ENCODE peak calls at places on chromosomes 11 and 22, in ten cellular contexts. One of them, this sample, is unnamed.
A peak's percentile ranks its signal among the peaks of the same experiment; 100 is the strongest.

GRCh38 chr22:40120783-40121182 is 56.9 kb upstream of the TNRC6B start:
- DNase-seq in tibial artery: no peak
- DNase-seq in neural crest cell: no peak
- DNase-seq in transverse colon: no peak
- DNase-seq in HCEC 1CT: no peak
- DNase-seq in germinal center: no peak
- DNase-seq in left ventricle myocardium inferior: no peak
- DNase-seq in activated effector memory CD4-positive, alpha-beta T cell treated with anti-CD3 and anti-CD28 coated beads, Interleukin-2, amount 50 U/mL, for 16 hours: no peak
- DNase-seq in CD8-positive, alpha-beta memory T cell: no peak
- DNase-seq in C1 segment of cervical spinal cord: no peak
- DNase-seq in this sample: no peak

GRCh38 chr11:62954478-62954877 is 30.3 kb downstream of the SLC22A6 start:
- DNase-seq in germinal center: no peak
- DNase-seq in transverse colon: no peak
- DNase-seq in neural crest cell: no peak
- DNase-seq in CD8-positive, alpha-beta memory T cell: no peak
- DNase-seq in HCEC 1CT: no peak
- DNase-seq in left ventricle myocardium inferior: no peak
- DNase-seq in activated effector memory CD4-positive, alpha-beta T cell treated with anti-CD3 and anti-CD28 coated beads, Interleukin-2, amount 50 U/mL, for 16 hours: no peak
- DNase-seq in C1 segment of cervical spinal cord: no peak
- DNase-seq in tibial artery: no peak
- DNase-seq in this sample: no peak

GRCh38 chr11:66477256-66478201 is 2.7 kb upstream of the DPP3 start:
- DNase-seq in activated effector memory CD4-positive, alpha-beta T cell treated with anti-CD3 and anti-CD28 coated beads, Interleukin-2, amount 50 U/mL, for 16 hours: no peak
- DNase-seq in transverse colon: no peak
- DNase-seq in C1 segment of cervical spinal cord: no peak
- DNase-seq in left ventricle myocardium inferior: no peak
- DNase-seq in neural crest cell: no peak
- DNase-seq in CD8-positive, alpha-beta memory T cell: no peak
- DNase-seq in tibial artery: no peak
- DNase-seq in HCEC 1CT: no peak
- DNase-seq in germinal center: no peak
- DNase-seq in this sample: no peak

GRCh38 chr11:59417023-59417422 is 9.2 kb downstream of the OR5A2 start:
- DNase-seq in activated effector memory CD4-positive, alpha-beta T cell treated with anti-CD3 and anti-CD28 coated beads, Interleukin-2, amount 50 U/mL, for 16 hours: no peak
- DNase-seq in C1 segment of cervical spinal cord: no peak
- DNase-seq in transverse colon: no peak
- DNase-seq in tibial artery: no peak
- DNase-seq in CD8-positive, alpha-beta memory T cell: no peak
- DNase-seq in left ventricle myocardium inferior: no peak
- DNase-seq in neural crest cell: no peak
- DNase-seq in HCEC 1CT: no peak
- DNase-seq in germinal center: no peak
- DNase-seq in this sample: no peak

GRCh38 chr22:38996105-38996504 is 14.0 kb downstream of the APOBEC3B start:
- DNase-seq in germinal center: no peak
- DNase-seq in activated effector memory CD4-positive, alpha-beta T cell treated with anti-CD3 and anti-CD28 coated beads, Interleukin-2, amount 50 U/mL, for 16 hours: no peak
- DNase-seq in tibial artery: no peak
- DNase-seq in neural crest cell: no peak
- DNase-seq in HCEC 1CT: no peak
- DNase-seq in transverse colon: no peak
- DNase-seq in C1 segment of cervical spinal cord: no peak
- DNase-seq in CD8-positive, alpha-beta memory T cell: no peak
- DNase-seq in left ventricle myocardium inferior: no peak
- DNase-seq in this sample: no peak

GRCh38 chr11:110529043-110529442 is 99.3 kb downstream of the FDX1 start:
- DNase-seq in tibial artery: no peak
- DNase-seq in germinal center: no peak
- DNase-seq in HCEC 1CT: no peak
- DNase-seq in neural crest cell: no peak
- DNase-seq in C1 segment of cervical spinal cord: no peak
- DNase-seq in CD8-positive, alpha-beta memory T cell: no peak
- DNase-seq in activated effector memory CD4-positive, alpha-beta T cell treated with anti-CD3 and anti-CD28 coated beads, Interleukin-2, amount 50 U/mL, for 16 hours: no peak
- DNase-seq in transverse colon: no peak
- DNase-seq in left ventricle myocardium inferior: no peak
- DNase-seq in this sample: no peak

GRCh38 chr11:104462346-104462745 is 298.4 kb upstream of the PDGFD start:
- DNase-seq in HCEC 1CT: peak; percentile 63
- DNase-seq in neural crest cell: no peak
- DNase-seq in C1 segment of cervical spinal cord: no peak
- DNase-seq in CD8-positive, alpha-beta memory T cell: no peak
- DNase-seq in tibial artery: no peak
- DNase-seq in left ventricle myocardium inferior: no peak
- DNase-seq in activated effector memory CD4-positive, alpha-beta T cell treated with anti-CD3 and anti-CD28 coated beads, Interleukin-2, amount 50 U/mL, for 16 hours: no peak
- DNase-seq in germinal center: no peak
- DNase-seq in transverse colon: no peak
- DNase-seq in this sample: no peak

GRCh38 chr22:48494256-48494967 is 1333.3 kb downstream of the BRD1 start:
- DNase-seq in transverse colon: no peak
- DNase-seq in CD8-positive, alpha-beta memory T cell: no peak
- DNase-seq in neural crest cell: no peak
- DNase-seq in left ventricle myocardium inferior: no peak
- DNase-seq in germinal center: no peak
- DNase-seq in activated effector memory CD4-positive, alpha-beta T cell treated with anti-CD3 and anti-CD28 coated beads, Interleukin-2, amount 50 U/mL, for 16 hours: peak; percentile 39
- DNase-seq in HCEC 1CT: no peak
- DNase-seq in tibial artery: peak; percentile 59
- DNase-seq in C1 segment of cervical spinal cord: no peak
- DNase-seq in this sample: no peak

GRCh38 chr22:37485006-37485713 is 1.0 kb downstream of the MFNG start:
- DNase-seq in C1 segment of cervical spinal cord: no peak
- DNase-seq in HCEC 1CT: no peak
- DNase-seq in left ventricle myocardium inferior: no peak
- DNase-seq in activated effector memory CD4-positive, alpha-beta T cell treated with anti-CD3 and anti-CD28 coated beads, Interleukin-2, amount 50 U/mL, for 16 hours: peak; percentile 86
- DNase-seq in tibial artery: no peak
- DNase-seq in neural crest cell: no peak
- DNase-seq in germinal center: peak; percentile 57
- DNase-seq in transverse colon: no peak
- DNase-seq in CD8-positive, alpha-beta memory T cell: peak; percentile 38
- DNase-seq in this sample: no peak

GRCh38 chr11:3181722-3182461 is 16.8 kb upstream of the OSBPL5 start:
- DNase-seq in germinal center: no peak
- DNase-seq in activated effector memory CD4-positive, alpha-beta T cell treated with anti-CD3 and anti-CD28 coated beads, Interleukin-2, amount 50 U/mL, for 16 hours: no peak
- DNase-seq in transverse colon: no peak
- DNase-seq in HCEC 1CT: no peak
- DNase-seq in tibial artery: no peak
- DNase-seq in CD8-positive, alpha-beta memory T cell: no peak
- DNase-seq in C1 segment of cervical spinal cord: no peak
- DNase-seq in left ventricle myocardium inferior: no peak
- DNase-seq in neural crest cell: no peak
- DNase-seq in this sample: no peak

GRCh38 chr11:130156108-130157022 is 3.2 kb upstream of the ST14 start:
- DNase-seq in left ventricle myocardium inferior: no peak
- DNase-seq in HCEC 1CT: peak; percentile 17
- DNase-seq in C1 segment of cervical spinal cord: no peak
- DNase-seq in activated effector memory CD4-positive, alpha-beta T cell treated with anti-CD3 and anti-CD28 coated beads, Interleukin-2, amount 50 U/mL, for 16 hours: no peak
- DNase-seq in CD8-positive, alpha-beta memory T cell: no peak
- DNase-seq in neural crest cell: no peak
- DNase-seq in germinal center: no peak
- DNase-seq in transverse colon: peak; percentile 44
- DNase-seq in tibial artery: no peak
- DNase-seq in this sample: no peak

GRCh38 chr11:7882860-7883259 is 48.2 kb downstream of the OR10A6 start:
- DNase-seq in CD8-positive, alpha-beta memory T cell: no peak
- DNase-seq in tibial artery: no peak
- DNase-seq in left ventricle myocardium inferior: no peak
- DNase-seq in C1 segment of cervical spinal cord: no peak
- DNase-seq in germinal center: no peak
- DNase-seq in activated effector memory CD4-positive, alpha-beta T cell treated with anti-CD3 and anti-CD28 coated beads, Interleukin-2, amount 50 U/mL, for 16 hours: no peak
- DNase-seq in transverse colon: no peak
- DNase-seq in neural crest cell: no peak
- DNase-seq in HCEC 1CT: peak; percentile 81
- DNase-seq in this sample: no peak

GRCh38 chr11:45163956-45164575 is 17.6 kb downstream of the PRDM11 start:
- DNase-seq in tibial artery: peak; percentile 38
- DNase-seq in C1 segment of cervical spinal cord: no peak
- DNase-seq in HCEC 1CT: no peak
- DNase-seq in CD8-positive, alpha-beta memory T cell: no peak
- DNase-seq in left ventricle myocardium inferior: no peak
- DNase-seq in transverse colon: no peak
- DNase-seq in germinal center: peak; percentile 30
- DNase-seq in neural crest cell: no peak
- DNase-seq in activated effector memory CD4-positive, alpha-beta T cell treated with anti-CD3 and anti-CD28 coated beads, Interleukin-2, amount 50 U/mL, for 16 hours: no peak
- DNase-seq in this sample: no peak

GRCh38 chr22:20494978-20495860 is at the start of gene KLHL22:
- DNase-seq in C1 segment of cervical spinal cord: peak; percentile 43
- DNase-seq in left ventricle myocardium inferior: no peak
- DNase-seq in neural crest cell: peak; percentile 4
- DNase-seq in transverse colon: peak; percentile 44
- DNase-seq in germinal center: peak; percentile 41
- DNase-seq in CD8-positive, alpha-beta memory T cell: no peak
- DNase-seq in activated effector memory CD4-positive, alpha-beta T cell treated with anti-CD3 and anti-CD28 coated beads, Interleukin-2, amount 50 U/mL, for 16 hours: peak; percentile 71
- DNase-seq in HCEC 1CT: peak; percentile 42
- DNase-seq in tibial artery: peak; percentile 74
- DNase-seq in this sample: peak; percentile 79

GRCh38 chr11:44619931-44620725 is 54.7 kb downstream of the CD82 start:
- DNase-seq in neural crest cell: no peak
- DNase-seq in HCEC 1CT: no peak
- DNase-seq in activated effector memory CD4-positive, alpha-beta T cell treated with anti-CD3 and anti-CD28 coated beads, Interleukin-2, amount 50 U/mL, for 16 hours: peak; percentile 44
- DNase-seq in germinal center: no peak
- DNase-seq in left ventricle myocardium inferior: peak; percentile 12
- DNase-seq in C1 segment of cervical spinal cord: no peak
- DNase-seq in tibial artery: peak; percentile 65
- DNase-seq in CD8-positive, alpha-beta memory T cell: no peak
- DNase-seq in transverse colon: peak; percentile 6
- DNase-seq in this sample: peak; percentile 55

GRCh38 chr11:69209936-69210659 is 54.4 kb downstream of the SMIM38 start:
- DNase-seq in transverse colon: no peak
- DNase-seq in HCEC 1CT: no peak
- DNase-seq in CD8-positive, alpha-beta memory T cell: no peak
- DNase-seq in activated effector memory CD4-positive, alpha-beta T cell treated with anti-CD3 and anti-CD28 coated beads, Interleukin-2, amount 50 U/mL, for 16 hours: peak; percentile 63
- DNase-seq in germinal center: no peak
- DNase-seq in tibial artery: peak; percentile 58
- DNase-seq in C1 segment of cervical spinal cord: no peak
- DNase-seq in neural crest cell: no peak
- DNase-seq in left ventricle myocardium inferior: no peak
- DNase-seq in this sample: no peak

GRCh38 chr11:30422828-30423648 is 100.1 kb downstream of the ARL14EP start:
- DNase-seq in neural crest cell: no peak
- DNase-seq in HCEC 1CT: no peak
- DNase-seq in C1 segment of cervical spinal cord: no peak
- DNase-seq in activated effector memory CD4-positive, alpha-beta T cell treated with anti-CD3 and anti-CD28 coated beads, Interleukin-2, amount 50 U/mL, for 16 hours: no peak
- DNase-seq in transverse colon: peak; percentile 9
- DNase-seq in tibial artery: no peak
- DNase-seq in CD8-positive, alpha-beta memory T cell: no peak
- DNase-seq in left ventricle myocardium inferior: no peak
- DNase-seq in germinal center: no peak
- DNase-seq in this sample: no peak

GRCh38 chr11:59556115-59556882 is 45.0 kb downstream of the OR4D9 start:
- DNase-seq in CD8-positive, alpha-beta memory T cell: no peak
- DNase-seq in neural crest cell: peak; percentile 80
- DNase-seq in C1 segment of cervical spinal cord: peak; percentile 33
- DNase-seq in germinal center: no peak
- DNase-seq in transverse colon: no peak
- DNase-seq in left ventricle myocardium inferior: peak; percentile 31
- DNase-seq in activated effector memory CD4-positive, alpha-beta T cell treated with anti-CD3 and anti-CD28 coated beads, Interleukin-2, amount 50 U/mL, for 16 hours: peak; percentile 84
- DNase-seq in tibial artery: peak; percentile 78
- DNase-seq in HCEC 1CT: peak; percentile 91
- DNase-seq in this sample: no peak

GRCh38 chr22:32411388-32411787 is 659 bp downstream of the RTCB start:
- DNase-seq in neural crest cell: no peak
- DNase-seq in HCEC 1CT: peak; percentile 18
- DNase-seq in germinal center: no peak
- DNase-seq in left ventricle myocardium inferior: no peak
- DNase-seq in transverse colon: peak; percentile 9
- DNase-seq in tibial artery: no peak
- DNase-seq in C1 segment of cervical spinal cord: no peak
- DNase-seq in activated effector memory CD4-positive, alpha-beta T cell treated with anti-CD3 and anti-CD28 coated beads, Interleukin-2, amount 50 U/mL, for 16 hours: peak; percentile 72
- DNase-seq in CD8-positive, alpha-beta memory T cell: no peak
- DNase-seq in this sample: no peak

GRCh38 chr11:131284041-131284440 is 86.4 kb upstream of the NTM start:
- DNase-seq in neural crest cell: no peak
- DNase-seq in germinal center: no peak
- DNase-seq in CD8-positive, alpha-beta memory T cell: no peak
- DNase-seq in C1 segment of cervical spinal cord: no peak
- DNase-seq in tibial artery: no peak
- DNase-seq in activated effector memory CD4-positive, alpha-beta T cell treated with anti-CD3 and anti-CD28 coated beads, Interleukin-2, amount 50 U/mL, for 16 hours: no peak
- DNase-seq in left ventricle myocardium inferior: no peak
- DNase-seq in transverse colon: no peak
- DNase-seq in HCEC 1CT: no peak
- DNase-seq in this sample: no peak

GRCh38 chr11:88431675-88432341 is 94.3 kb upstream of the CTSC start:
- DNase-seq in activated effector memory CD4-positive, alpha-beta T cell treated with anti-CD3 and anti-CD28 coated beads, Interleukin-2, amount 50 U/mL, for 16 hours: no peak
- DNase-seq in transverse colon: no peak
- DNase-seq in neural crest cell: no peak
- DNase-seq in CD8-positive, alpha-beta memory T cell: no peak
- DNase-seq in germinal center: no peak
- DNase-seq in HCEC 1CT: no peak
- DNase-seq in C1 segment of cervical spinal cord: no peak
- DNase-seq in left ventricle myocardium inferior: no peak
- DNase-seq in tibial artery: no peak
- DNase-seq in this sample: no peak

GRCh38 chr11:55811067-55811466 is at the start of gene OR5L1:
- DNase-seq in germinal center: no peak
- DNase-seq in tibial artery: no peak
- DNase-seq in neural crest cell: no peak
- DNase-seq in HCEC 1CT: no peak
- DNase-seq in transverse colon: no peak
- DNase-seq in activated effector memory CD4-positive, alpha-beta T cell treated with anti-CD3 and anti-CD28 coated beads, Interleukin-2, amount 50 U/mL, for 16 hours: no peak
- DNase-seq in C1 segment of cervical spinal cord: no peak
- DNase-seq in left ventricle myocardium inferior: no peak
- DNase-seq in CD8-positive, alpha-beta memory T cell: no peak
- DNase-seq in this sample: no peak

GRCh38 chr22:27424319-27424718 is 377.2 kb downstream of the MN1 start:
- DNase-seq in CD8-positive, alpha-beta memory T cell: no peak
- DNase-seq in tibial artery: no peak
- DNase-seq in germinal center: no peak
- DNase-seq in neural crest cell: no peak
- DNase-seq in HCEC 1CT: no peak
- DNase-seq in C1 segment of cervical spinal cord: no peak
- DNase-seq in left ventricle myocardium inferior: no peak
- DNase-seq in activated effector memory CD4-positive, alpha-beta T cell treated with anti-CD3 and anti-CD28 coated beads, Interleukin-2, amount 50 U/mL, for 16 hours: no peak
- DNase-seq in transverse colon: no peak
- DNase-seq in this sample: no peak

This sample was measured in suprapubic skin.